ENCODE peak calls at places on chromosomes 13 and 19, in five cellular contexts. One of them, this sample, is unnamed.

GRCh38 chr19:33055718-33056117 is 9.0 kb downstream of the RHPN2 start:
- DNase-seq in sigmoid colon: no peak
- DNase-seq in Peyer's patch: no peak
- DNase-seq in fibroblast of lung: no peak
- DNase-seq in prostate gland: no peak
- DNase-seq in this sample: no peak

GRCh38 chr13:57491318-57491717 is 140.2 kb upstream of the PCDH17 start:
- DNase-seq in sigmoid colon: no peak
- DNase-seq in Peyer's patch: no peak
- DNase-seq in fibroblast of lung: no peak
- DNase-seq in prostate gland: no peak
- DNase-seq in this sample: no peak

GRCh38 chr19:371501-372160 is 27.0 kb upstream of the MIER2 start:
- DNase-seq in sigmoid colon: peak; percentile 37
- DNase-seq in Peyer's patch: no peak
- DNase-seq in fibroblast of lung: no peak
- DNase-seq in prostate gland: no peak
- DNase-seq in this sample: peak; percentile 46

GRCh38 chr19:12777217-12778019 is 2.1 kb upstream of the HOOK2 start:
- DNase-seq in sigmoid colon: peak; percentile 90
- DNase-seq in Peyer's patch: peak; percentile 86
- DNase-seq in fibroblast of lung: peak; percentile 81
- DNase-seq in prostate gland: peak; percentile 69
- DNase-seq in this sample: peak; percentile 94

GRCh38 chr19:54805665-54806515 is 2.5 kb downstream of the KIR2DL4 start:
- DNase-seq in sigmoid colon: no peak
- DNase-seq in Peyer's patch: no peak
- DNase-seq in fibroblast of lung: no peak
- DNase-seq in prostate gland: no peak
- DNase-seq in this sample: no peak

GRCh38 chr19:17236414-17236716 is 9.4 kb downstream of the NR2F6 start:
- DNase-seq in sigmoid colon: no peak
- DNase-seq in Peyer's patch: no peak
- DNase-seq in fibroblast of lung: no peak
- DNase-seq in prostate gland: no peak
- DNase-seq in this sample: no peak

GRCh38 chr19:926595-927043 is 784 bp downstream of the ARID3A start:
- DNase-seq in sigmoid colon: no peak
- DNase-seq in Peyer's patch: peak; percentile 78
- DNase-seq in fibroblast of lung: no peak
- DNase-seq in prostate gland: no peak
- DNase-seq in this sample: peak; percentile 94

GRCh38 chr13:26050568-26051230 is 1.1 kb downstream of the SHISA2 start:
- DNase-seq in sigmoid colon: no peak
- DNase-seq in Peyer's patch: no peak
- DNase-seq in fibroblast of lung: no peak
- DNase-seq in prostate gland: no peak
- DNase-seq in this sample: no peak

GRCh38 chr19:6772028-6772865 is at the start of gene VAV1:
- DNase-seq in sigmoid colon: no peak
- DNase-seq in Peyer's patch: peak; percentile 95
- DNase-seq in fibroblast of lung: no peak
- DNase-seq in prostate gland: peak; percentile 27
- DNase-seq in this sample: peak; percentile 95

GRCh38 chr13:77298403-77298802 is 28.5 kb downstream of the MYCBP2 start:
- DNase-seq in sigmoid colon: no peak
- DNase-seq in Peyer's patch: no peak
- DNase-seq in fibroblast of lung: no peak
- DNase-seq in prostate gland: no peak
- DNase-seq in this sample: peak; percentile 69

GRCh38 chr19:54573330-54573872 is at the start of gene LILRA2:
- DNase-seq in sigmoid colon: no peak
- DNase-seq in Peyer's patch: peak; percentile 24
- DNase-seq in fibroblast of lung: no peak
- DNase-seq in prostate gland: no peak
- DNase-seq in this sample: no peak

GRCh38 chr19:48551437-48552302 is at the start of gene SULT2B1:
- DNase-seq in sigmoid colon: no peak
- DNase-seq in Peyer's patch: no peak
- DNase-seq in fibroblast of lung: no peak
- DNase-seq in prostate gland: peak; percentile 90
- DNase-seq in this sample: no peak

GRCh38 chr19:18667531-18668251 is 15.8 kb upstream of the CRTC1 start:
- DNase-seq in sigmoid colon: no peak
- DNase-seq in Peyer's patch: no peak
- DNase-seq in fibroblast of lung: no peak
- DNase-seq in prostate gland: no peak
- DNase-seq in this sample: no peak

GRCh38 chr19:10291554-10292205 is 1.9 kb downstream of the ICAM5 start:
- DNase-seq in sigmoid colon: peak; percentile 59
- DNase-seq in Peyer's patch: no peak
- DNase-seq in fibroblast of lung: no peak
- DNase-seq in prostate gland: no peak
- DNase-seq in this sample: no peak
- H3K4me1 ChIP-seq in sigmoid colon: peaks cover 57% of the 10 kb centered on the region
- H3K4me1 ChIP-seq in Peyer's patch: peaks cover 62% of the 10 kb centered on the region
- H3K4me1 ChIP-seq in fibroblast of lung: peaks cover 13% of the 10 kb centered on the region
- H3K4me1 ChIP-seq in prostate gland: peaks cover 5% of the 10 kb centered on the region
- H3K4me1 ChIP-seq in this sample: peaks cover 38% of the 10 kb centered on the region

GRCh38 chr19:46494115-46494935 is 1.3 kb downstream of the PNMA8B start:
- DNase-seq in sigmoid colon: no peak
- DNase-seq in Peyer's patch: no peak
- DNase-seq in fibroblast of lung: no peak
- DNase-seq in prostate gland: no peak
- DNase-seq in this sample: no peak

GRCh38 chr19:46492841-46493235 is 2.8 kb downstream of the PNMA8B start:
- DNase-seq in sigmoid colon: no peak
- DNase-seq in Peyer's patch: no peak
- DNase-seq in fibroblast of lung: no peak
- DNase-seq in prostate gland: no peak
- DNase-seq in this sample: no peak

GRCh38 chr19:46495789-46496099 is at the start of gene PNMA8B:
- DNase-seq in sigmoid colon: peak; percentile 83
- DNase-seq in Peyer's patch: no peak
- DNase-seq in fibroblast of lung: peak; percentile 54
- DNase-seq in prostate gland: no peak
- DNase-seq in this sample: no peak

GRCh38 chr19:46493236-46494114 is 2.2 kb downstream of the PNMA8B start:
- DNase-seq in sigmoid colon: peak; percentile 72
- DNase-seq in Peyer's patch: no peak
- DNase-seq in fibroblast of lung: no peak
- DNase-seq in prostate gland: no peak
- DNase-seq in this sample: no peak

GRCh38 chr19:46494936-46495788 is 505 bp downstream of the PNMA8B start:
- DNase-seq in sigmoid colon: no peak
- DNase-seq in Peyer's patch: no peak
- DNase-seq in fibroblast of lung: no peak
- DNase-seq in prostate gland: no peak
- DNase-seq in this sample: no peak
- H3K4me3 ChIP-seq in sigmoid colon: peak overlapping the region; percentile 50
- H3K4me3 ChIP-seq in Peyer's patch: no peak overlapping the region
- H3K4me3 ChIP-seq in fibroblast of lung: no peak overlapping the region
- H3K4me3 ChIP-seq in prostate gland: peak overlapping the region; percentile 9
- H3K4me3 ChIP-seq in this sample: no peak overlapping the region

GRCh38 chr19:28556371-28556770 is 656.6 kb downstream of the UQCRFS1 start:
- DNase-seq in sigmoid colon: no peak
- DNase-seq in Peyer's patch: no peak
- DNase-seq in fibroblast of lung: no peak
- DNase-seq in prostate gland: no peak
- DNase-seq in this sample: no peak

GRCh38 chr19:28553005-28553404 is 659.9 kb downstream of the UQCRFS1 start:
- DNase-seq in sigmoid colon: no peak
- DNase-seq in Peyer's patch: no peak
- DNase-seq in fibroblast of lung: no peak
- DNase-seq in prostate gland: no peak
- DNase-seq in this sample: no peak

GRCh38 chr19:28555317-28555716 is 657.6 kb downstream of the UQCRFS1 start:
- DNase-seq in sigmoid colon: no peak
- DNase-seq in Peyer's patch: no peak
- DNase-seq in fibroblast of lung: no peak
- DNase-seq in prostate gland: no peak
- DNase-seq in this sample: no peak

GRCh38 chr19:28554321-28555091 is 658.4 kb downstream of the UQCRFS1 start:
- DNase-seq in sigmoid colon: no peak
- DNase-seq in Peyer's patch: no peak
- DNase-seq in fibroblast of lung: no peak
- DNase-seq in prostate gland: no peak
- DNase-seq in this sample: no peak

DNA sequence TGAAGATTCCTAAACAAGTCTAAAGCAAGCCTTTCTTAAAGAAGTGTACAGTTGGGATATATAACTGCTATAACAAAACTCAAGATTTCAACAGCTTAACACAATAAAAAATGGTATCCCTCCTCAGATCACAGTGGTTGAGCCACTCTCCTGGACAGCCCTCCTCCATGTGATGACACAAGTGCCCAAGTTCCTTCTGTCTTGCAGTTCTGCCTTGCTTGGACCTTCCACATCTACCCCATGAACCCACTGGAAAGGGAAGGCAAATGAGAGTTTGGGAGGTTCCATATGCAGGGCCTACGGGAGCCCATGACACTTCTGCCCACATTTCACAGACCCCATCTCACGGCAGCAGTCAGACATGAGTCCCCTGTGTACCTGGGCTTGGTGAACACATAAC is 659.2 kb downstream of the UQCRFS1 start:
- DNase-seq in sigmoid colon: no peak
- DNase-seq in Peyer's patch: no peak
- DNase-seq in fibroblast of lung: no peak
- DNase-seq in prostate gland: no peak
- DNase-seq in this sample: no peak
- H3K27ac ChIP-seq in sigmoid colon: no peak overlapping the region
- H3K27ac ChIP-seq in Peyer's patch: no peak overlapping the region
- H3K27ac ChIP-seq in fibroblast of lung: no peak overlapping the region
- H3K27ac ChIP-seq in prostate gland: no peak overlapping the region
- H3K27ac ChIP-seq in this sample: no peak overlapping the region

DNA sequence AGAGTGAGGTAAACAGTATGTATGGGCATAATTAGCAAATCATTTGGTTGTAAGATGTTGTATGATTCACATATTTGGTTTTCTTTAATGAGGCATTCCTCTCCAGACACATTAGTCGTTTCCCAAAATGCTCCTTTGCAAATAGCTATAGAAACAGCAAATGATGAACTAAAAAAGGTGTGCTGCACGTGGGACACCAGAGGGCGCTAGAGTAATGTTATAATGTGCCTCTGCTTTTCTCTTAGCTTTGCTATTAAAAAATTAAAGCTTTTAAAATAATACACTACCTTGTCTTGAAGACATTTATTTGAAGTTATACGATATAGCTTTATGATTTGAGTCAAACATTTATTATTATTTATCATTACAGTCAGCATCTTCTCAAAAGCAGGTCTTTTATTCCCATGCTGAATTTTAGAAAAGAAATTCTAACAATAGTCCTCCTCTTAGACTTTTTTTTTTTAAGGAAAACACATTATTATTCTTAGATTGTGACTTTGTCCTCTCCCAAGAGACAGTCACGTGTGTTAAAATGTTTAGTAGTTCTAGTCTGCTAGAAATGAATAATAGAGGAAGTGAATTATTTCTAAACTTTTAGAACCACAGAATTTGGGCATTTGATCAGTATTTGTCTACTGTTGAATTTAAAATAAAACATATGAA is 121.6 kb upstream of the FRY start:
- DNase-seq in sigmoid colon: no peak
- DNase-seq in Peyer's patch: peak; percentile 18
- DNase-seq in fibroblast of lung: peak; percentile 80
- DNase-seq in prostate gland: peak; percentile 47
- DNase-seq in this sample: peak; percentile 83
- H3K4me1 ChIP-seq in sigmoid colon: no peaks in the 10 kb centered on the region
- H3K4me1 ChIP-seq in Peyer's patch: no peaks in the 10 kb centered on the region
- H3K4me1 ChIP-seq in fibroblast of lung: no peaks in the 10 kb centered on the region
- H3K4me1 ChIP-seq in prostate gland: no peaks in the 10 kb centered on the region
- H3K4me1 ChIP-seq in this sample: no peaks in the 10 kb centered on the region

GRCh38 chr19:47429140-47429793 is 9.9 kb upstream of the MEIS3 start:
- DNase-seq in sigmoid colon: no peak
- DNase-seq in Peyer's patch: no peak
- DNase-seq in fibroblast of lung: no peak
- DNase-seq in prostate gland: no peak
- DNase-seq in this sample: no peak

GRCh38 chr19:47428177-47428894 is 9.0 kb upstream of the MEIS3 start:
- DNase-seq in sigmoid colon: peak; percentile 96
- DNase-seq in Peyer's patch: peak; percentile 62
- DNase-seq in fibroblast of lung: peak; percentile 86
- DNase-seq in prostate gland: peak; percentile 73
- DNase-seq in this sample: peak; percentile 100

GRCh38 chr19:47430041-47430802 is 10.9 kb upstream of the MEIS3 start:
- DNase-seq in sigmoid colon: no peak
- DNase-seq in Peyer's patch: no peak
- DNase-seq in fibroblast of lung: peak; percentile 36
- DNase-seq in prostate gland: peak; percentile 32
- DNase-seq in this sample: no peak

GRCh38 chr19:47423203-47423882 is 4.0 kb upstream of the MEIS3 start:
- DNase-seq in sigmoid colon: no peak
- DNase-seq in Peyer's patch: no peak
- DNase-seq in fibroblast of lung: no peak
- DNase-seq in prostate gland: no peak
- DNase-seq in this sample: no peak

GRCh38 chr19:47427241-47428176 is 8.2 kb upstream of the MEIS3 start:
- DNase-seq in sigmoid colon: peak; percentile 78
- DNase-seq in Peyer's patch: peak; percentile 44
- DNase-seq in fibroblast of lung: peak; percentile 36
- DNase-seq in prostate gland: peak; percentile 31
- DNase-seq in this sample: peak; percentile 92
- H3K4me3 ChIP-seq in sigmoid colon: peak overlapping the region; percentile 32
- H3K4me3 ChIP-seq in Peyer's patch: no peak overlapping the region
- H3K4me3 ChIP-seq in fibroblast of lung: peak overlapping the region; percentile 28
- H3K4me3 ChIP-seq in prostate gland: no peak overlapping the region
- H3K4me3 ChIP-seq in this sample: peak overlapping the region; percentile 58

GRCh38 chr13:28239374-28239773 is 101.0 kb downstream of the PAN3 start:
- DNase-seq in sigmoid colon: no peak
- DNase-seq in Peyer's patch: no peak
- DNase-seq in fibroblast of lung: peak; percentile 46
- DNase-seq in prostate gland: no peak
- DNase-seq in this sample: no peak
- H3K27ac ChIP-seq in sigmoid colon: no peak overlapping the region
- H3K27ac ChIP-seq in Peyer's patch: no peak overlapping the region
- H3K27ac ChIP-seq in fibroblast of lung: no peak overlapping the region
- H3K27ac ChIP-seq in prostate gland: no peak overlapping the region
- H3K27ac ChIP-seq in this sample: no peak overlapping the region

DNA sequence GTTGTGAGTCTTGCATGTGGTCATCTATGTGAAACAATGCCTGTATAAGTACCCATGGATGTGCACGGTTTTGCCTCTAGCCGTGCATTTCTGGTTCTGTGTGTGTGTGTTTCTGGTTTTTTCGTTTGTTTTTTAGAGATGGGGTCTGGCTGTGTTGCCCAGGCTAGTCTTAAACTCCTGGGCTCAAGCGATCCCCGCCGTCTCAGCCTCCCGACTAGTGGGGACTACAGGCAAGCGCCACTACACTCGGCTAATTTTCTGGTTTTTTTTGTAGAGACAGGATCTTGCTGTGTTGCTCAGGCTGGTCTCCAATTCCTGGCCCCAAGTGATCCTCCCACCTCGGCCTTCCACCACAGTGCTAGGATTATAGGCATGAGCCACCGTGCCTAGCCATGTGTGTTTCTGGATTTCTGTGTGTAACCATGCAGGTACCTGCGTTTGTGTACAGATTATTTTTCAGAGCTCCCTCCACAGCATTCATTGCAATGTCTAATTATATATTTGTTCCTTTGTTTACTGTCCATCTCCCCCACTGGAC is 15.9 kb upstream of the FOSB start:
- DNase-seq in sigmoid colon: no peak
- DNase-seq in Peyer's patch: no peak
- DNase-seq in fibroblast of lung: no peak
- DNase-seq in prostate gland: no peak
- DNase-seq in this sample: no peak
- H3K4me1 ChIP-seq in sigmoid colon: peaks cover 46% of the 10 kb centered on the region
- H3K4me1 ChIP-seq in Peyer's patch: peaks cover 15% of the 10 kb centered on the region
- H3K4me1 ChIP-seq in fibroblast of lung: peaks cover 14% of the 10 kb centered on the region
- H3K4me1 ChIP-seq in prostate gland: peaks cover 10% of the 10 kb centered on the region
- H3K4me1 ChIP-seq in this sample: peaks cover 33% of the 10 kb centered on the region

This sample was measured in Karpas-422.